ENCODE peak calls at places on chromosomes 4 and X, in four cellular contexts. One of them, this sample, is unnamed.

GRCh38 chr4:71338846-71339593 is at the start of gene SLC4A4:
- DNase-seq in K562: no peak
- DNase-seq in HepG2: no peak
- DNase-seq in IMR-90: peak; percentile 91
- DNase-seq in this sample: no peak

GRCh38 chr4:185128272-185129119 is 14.6 kb upstream of the SLC25A4 start:
- DNase-seq in HepG2: no peak
- DNase-seq in K562: no peak
- DNase-seq in IMR-90: no peak
- DNase-seq in this sample: no peak

GRCh38 chr4:124501579-124501978 is 211.0 kb downstream of the ANKRD50 start:
- DNase-seq in HepG2: no peak
- DNase-seq in IMR-90: no peak
- DNase-seq in K562: no peak
- DNase-seq in this sample: no peak

GRCh38 chr4:101140228-101140627 is 207.1 kb downstream of the PPP3CA start:
- DNase-seq in K562: no peak
- DNase-seq in HepG2: no peak
- DNase-seq in IMR-90: no peak
- DNase-seq in this sample: no peak

GRCh38 chrX:151085207-151085606 is 91.2 kb upstream of the GPR50 start:
- DNase-seq in IMR-90: no peak
- DNase-seq in K562: no peak
- DNase-seq in HepG2: no peak
- DNase-seq in this sample: no peak

GRCh38 chr4:151035321-151035720 is 20.2 kb upstream of the LRBA start:
- DNase-seq in IMR-90: no peak
- DNase-seq in K562: no peak
- DNase-seq in HepG2: peak; percentile 41
- DNase-seq in this sample: no peak

GRCh38 chr4:88215351-88215750 is 56.9 kb upstream of the ABCG2 start:
- DNase-seq in IMR-90: peak; percentile 39
- DNase-seq in K562: no peak
- DNase-seq in HepG2: no peak
- DNase-seq in this sample: no peak

GRCh38 chr4:121932212-121932974 is 19.5 kb downstream of the TRPC3 start:
- DNase-seq in HepG2: no peak
- DNase-seq in K562: no peak
- DNase-seq in IMR-90: no peak
- DNase-seq in this sample: no peak

DNA sequence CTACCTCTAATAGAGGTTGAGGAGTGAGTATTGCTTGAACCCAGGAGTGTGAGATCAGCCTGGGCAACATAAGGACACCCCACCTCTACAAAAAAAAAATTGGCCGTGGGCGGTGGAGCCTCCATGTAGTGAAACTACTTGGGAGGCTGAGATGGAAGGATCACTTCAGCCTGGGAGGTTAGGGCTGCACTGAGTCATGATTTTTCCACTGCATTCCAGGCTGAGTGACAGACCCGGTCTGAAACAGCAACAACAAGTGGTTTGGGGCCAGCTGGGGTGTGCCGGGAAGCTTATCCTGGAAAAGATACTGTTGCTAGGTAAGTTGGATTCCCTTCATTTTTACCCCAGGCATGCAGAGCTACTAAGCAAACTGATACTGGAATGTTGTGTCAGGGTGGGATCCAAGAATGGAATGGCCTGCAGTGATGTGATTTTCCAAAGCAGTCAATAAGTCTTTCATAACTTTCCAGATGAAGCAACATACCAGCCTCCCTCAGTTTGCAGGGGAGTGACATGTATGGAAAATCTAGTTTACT is 57.0 kb downstream of the XAGE2 start:
- DNase-seq in HepG2: no peak
- DNase-seq in IMR-90: peak; percentile 42
- DNase-seq in K562: no peak
- DNase-seq in this sample: no peak
- TF ChIP-seq MAFK in HepG2: no peak
- TF ChIP-seq MAFK in IMR-90: no peak
- TF ChIP-seq MAFK in K562: no peak
- TF ChIP-seq MAFK in this sample: no peak

GRCh38 chrX:42944381-42944998 is 166.5 kb upstream of the PPP1R2C start:
- DNase-seq in HepG2: no peak
- DNase-seq in K562: no peak
- DNase-seq in IMR-90: no peak
- DNase-seq in this sample: no peak

GRCh38 chrX:42948723-42949122 is 170.8 kb upstream of the PPP1R2C start:
- DNase-seq in HepG2: no peak
- DNase-seq in K562: no peak
- DNase-seq in IMR-90: no peak
- DNase-seq in this sample: no peak

GRCh38 chrX:42941671-42942070 is 163.7 kb upstream of the PPP1R2C start:
- DNase-seq in IMR-90: no peak
- DNase-seq in HepG2: no peak
- DNase-seq in K562: no peak
- DNase-seq in this sample: no peak

GRCh38 chrX:42943051-42943450 is 165.1 kb upstream of the PPP1R2C start:
- DNase-seq in K562: no peak
- DNase-seq in HepG2: peak; percentile 1
- DNase-seq in IMR-90: no peak
- DNase-seq in this sample: no peak

DNA sequence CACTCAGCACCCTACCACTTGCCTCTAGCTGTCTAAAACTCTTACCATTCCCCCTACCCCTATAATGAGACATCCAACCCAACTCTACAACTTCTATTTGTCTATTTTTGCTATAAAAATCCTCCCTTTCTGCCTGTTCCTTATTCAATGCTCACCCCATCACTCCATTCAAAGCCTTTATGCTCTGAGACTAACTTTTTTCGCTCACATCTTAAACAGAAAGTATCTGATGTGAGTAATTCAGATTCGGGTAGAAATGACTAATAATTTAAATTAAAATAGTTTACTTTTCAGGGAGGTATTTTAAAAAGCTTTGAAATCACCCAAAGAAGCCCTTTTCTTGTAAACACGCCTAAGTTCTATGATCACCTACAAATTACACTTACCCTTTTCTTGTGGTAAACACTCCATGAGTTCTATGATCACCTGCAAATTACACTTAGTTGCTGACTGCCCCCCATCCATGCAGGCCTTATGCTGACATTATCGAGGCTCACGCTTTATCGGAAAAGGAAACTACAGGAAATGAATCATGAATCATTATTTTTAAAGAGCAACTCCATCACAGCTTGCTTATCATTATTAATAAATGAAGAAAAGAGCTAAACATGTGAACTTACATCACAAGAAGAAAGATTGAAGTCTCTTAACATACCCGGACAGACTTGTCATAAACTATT is 168.7 kb upstream of the PPP1R2C start:
- DNase-seq in HepG2: no peak
- DNase-seq in IMR-90: no peak
- DNase-seq in K562: no peak
- DNase-seq in this sample: no peak
- H3K9ac ChIP-seq in HepG2: no peak overlapping the region
- H3K9ac ChIP-seq in IMR-90: no peak overlapping the region
- H3K9ac ChIP-seq in K562: no peak overlapping the region
- H3K9ac ChIP-seq in this sample: no peak overlapping the region

GRCh38 chrX:107777536-107777832 is at the start of gene NCBP2L:
- DNase-seq in K562: no peak
- DNase-seq in HepG2: no peak
- DNase-seq in IMR-90: no peak
- DNase-seq in this sample: no peak

GRCh38 chrX:107775734-107776511 is at the start of gene TSC22D3:
- DNase-seq in HepG2: peak; percentile 4
- DNase-seq in IMR-90: peak; percentile 33
- DNase-seq in K562: peak; percentile 52
- DNase-seq in this sample: no peak

GRCh38 chrX:107775000-107775733 is 420 bp downstream of the TSC22D3 start:
- DNase-seq in K562: no peak
- DNase-seq in IMR-90: no peak
- DNase-seq in HepG2: no peak
- DNase-seq in this sample: no peak

GRCh38 chrX:107776649-107777535 is 641 bp upstream of the NCBP2L start:
- DNase-seq in HepG2: peak; percentile 50
- DNase-seq in IMR-90: peak; percentile 87
- DNase-seq in K562: peak; percentile 72
- DNase-seq in this sample: peak; percentile 55

DNA sequence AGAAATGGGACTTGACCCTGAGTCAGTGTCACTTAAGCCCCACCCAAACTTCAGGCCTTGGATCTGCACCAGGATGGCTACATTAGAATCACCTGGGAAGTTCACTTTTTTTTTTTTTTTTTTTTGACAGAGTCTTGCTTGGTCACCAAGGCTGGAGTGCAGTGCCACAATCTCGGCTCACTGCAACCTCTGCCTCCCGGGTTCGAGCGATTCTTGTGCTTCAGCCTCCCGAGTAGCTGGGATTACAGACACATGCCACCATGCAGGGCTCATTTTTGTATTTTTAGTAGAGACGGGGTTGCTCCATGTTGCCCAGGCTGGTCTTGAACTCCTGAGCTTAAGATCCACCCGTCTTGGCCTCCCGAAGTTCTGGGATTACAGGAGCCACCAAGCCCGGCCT is 3.0 kb downstream of the NCBP2L start:
- DNase-seq in IMR-90: no peak
- DNase-seq in HepG2: no peak
- DNase-seq in K562: no peak
- DNase-seq in this sample: no peak
- TF ChIP-seq MAFK in IMR-90: no peak
- TF ChIP-seq MAFK in HepG2: no peak
- TF ChIP-seq MAFK in K562: no peak
- TF ChIP-seq MAFK in this sample: no peak

DNA sequence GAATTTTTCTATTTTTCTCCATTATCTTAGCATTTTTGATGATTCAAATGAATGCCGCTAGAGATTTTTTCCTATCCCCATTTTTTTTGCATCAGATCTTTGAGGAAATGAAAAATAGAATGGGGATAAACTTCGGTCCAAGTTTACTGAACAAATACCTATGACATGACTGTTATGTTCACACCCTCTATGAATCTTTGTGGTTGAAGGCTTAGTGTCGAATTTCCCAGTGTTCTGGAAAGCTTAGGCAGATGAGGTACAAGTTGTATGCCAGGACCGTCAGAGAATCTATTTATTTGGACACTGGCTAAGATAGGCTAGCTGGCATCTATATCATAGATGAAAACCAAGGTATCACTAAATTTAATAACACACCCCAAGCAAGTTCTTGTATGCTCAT is 123.4 kb downstream of the SPCS3 start:
- DNase-seq in HepG2: no peak
- DNase-seq in K562: no peak
- DNase-seq in IMR-90: peak; percentile 96
- DNase-seq in this sample: no peak
- H3K9ac ChIP-seq in HepG2: no peak overlapping the region
- H3K9ac ChIP-seq in K562: no peak overlapping the region
- H3K9ac ChIP-seq in IMR-90: no peak overlapping the region
- H3K9ac ChIP-seq in this sample: no peak overlapping the region

GRCh38 chrX:105477351-105477750 is 256.9 kb upstream of the TEX13A start:
- DNase-seq in K562: no peak
- DNase-seq in HepG2: no peak
- DNase-seq in IMR-90: no peak
- DNase-seq in this sample: no peak
- TF ChIP-seq MAFK in K562: no peak
- TF ChIP-seq MAFK in HepG2: no peak
- TF ChIP-seq MAFK in IMR-90: no peak
- TF ChIP-seq MAFK in this sample: no peak

GRCh38 chrX:115650916-115651315 is 89.9 kb downstream of the PLS3 start:
- DNase-seq in IMR-90: peak; percentile 47
- DNase-seq in HepG2: peak; percentile 33
- DNase-seq in K562: peak; percentile 8
- DNase-seq in this sample: peak; percentile 50

GRCh38 chrX:115652221-115652620 is 91.2 kb downstream of the PLS3 start:
- DNase-seq in IMR-90: no peak
- DNase-seq in HepG2: no peak
- DNase-seq in K562: no peak
- DNase-seq in this sample: no peak

GRCh38 chrX:115649461-115650063 is 88.6 kb downstream of the PLS3 start:
- DNase-seq in HepG2: no peak
- DNase-seq in K562: no peak
- DNase-seq in IMR-90: no peak
- DNase-seq in this sample: no peak

GRCh38 chrX:115650449-115650848 is 89.5 kb downstream of the PLS3 start:
- DNase-seq in K562: no peak
- DNase-seq in HepG2: no peak
- DNase-seq in IMR-90: peak; percentile 43
- DNase-seq in this sample: no peak
- H3K9ac ChIP-seq in K562: no peak overlapping the region
- H3K9ac ChIP-seq in HepG2: no peak overlapping the region
- H3K9ac ChIP-seq in IMR-90: no peak overlapping the region
- H3K9ac ChIP-seq in this sample: no peak overlapping the region

GRCh38 chr4:141789716-141790115 is 153.3 kb downstream of the IL15 start:
- DNase-seq in IMR-90: no peak
- DNase-seq in K562: no peak
- DNase-seq in HepG2: no peak
- DNase-seq in this sample: no peak

GRCh38 chr4:141792164-141792563 is 155.8 kb downstream of the IL15 start:
- DNase-seq in K562: no peak
- DNase-seq in IMR-90: no peak
- DNase-seq in HepG2: no peak
- DNase-seq in this sample: no peak

GRCh38 chr4:141786921-141787320 is 150.5 kb downstream of the IL15 start:
- DNase-seq in IMR-90: no peak
- DNase-seq in K562: no peak
- DNase-seq in HepG2: no peak
- DNase-seq in this sample: no peak

GRCh38 chr4:141783770-141784169 is 147.4 kb downstream of the IL15 start:
- DNase-seq in IMR-90: no peak
- DNase-seq in K562: no peak
- DNase-seq in HepG2: no peak
- DNase-seq in this sample: no peak

GRCh38 chr4:141788169-141788915 is 152.0 kb downstream of the IL15 start:
- DNase-seq in HepG2: no peak
- DNase-seq in IMR-90: peak; percentile 53
- DNase-seq in K562: no peak
- DNase-seq in this sample: no peak
- TF ChIP-seq MAFK in HepG2: no peak
- TF ChIP-seq MAFK in IMR-90: no peak
- TF ChIP-seq MAFK in K562: no peak
- TF ChIP-seq MAFK in this sample: no peak

DNA sequence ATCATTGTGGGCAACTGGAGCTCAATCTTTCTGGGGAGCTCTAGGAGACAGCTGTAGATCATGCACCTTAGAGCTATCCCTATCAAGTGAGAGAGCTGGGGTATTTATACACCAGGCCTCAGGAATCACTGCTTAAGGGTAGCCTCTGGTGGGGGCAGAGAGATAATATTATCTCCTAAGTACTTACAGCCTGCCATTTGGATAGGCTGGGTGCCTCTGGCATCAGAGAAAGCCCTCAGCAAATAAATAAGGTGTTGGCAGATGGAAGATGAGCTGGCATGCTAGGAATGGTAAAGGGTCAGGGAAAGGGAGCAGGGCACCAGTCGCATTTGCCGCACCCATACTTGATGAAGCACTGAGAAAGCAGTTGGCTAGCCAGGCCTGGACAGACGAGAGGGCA is 75.9 kb downstream of the HCCS start:
- DNase-seq in IMR-90: no peak
- DNase-seq in HepG2: no peak
- DNase-seq in K562: no peak
- DNase-seq in this sample: no peak
- H3K9ac ChIP-seq in IMR-90: no peak overlapping the region
- H3K9ac ChIP-seq in HepG2: no peak overlapping the region
- H3K9ac ChIP-seq in K562: no peak overlapping the region
- H3K9ac ChIP-seq in this sample: no peak overlapping the region